ENCODE peak calls at places on chromosome 1, in eight cellular contexts. W is ovary; S is mucosa of descending colon; E is CD8-positive, alpha-beta memory T cell; L is A549; F is tibial nerve; M is mesendoderm; O is cardiac muscle cell. G is an unnamed sample.

GRCh38 chr1:241774017-241774416 is 74.0 kb upstream of the EXO1 start:
- DNase-seq in W (no peak), S (no peak), E (no peak), L (no peak), F (no peak), M (no peak), O (no peak), G (no peak)

GRCh38 chr1:208207388-208208131 is 36.6 kb downstream of the PLXNA2 start:
- DNase-seq in W (no peak), S (no peak), E (no peak), L (no peak), F (no peak), M (peak; percentile 69), O (no peak), G (no peak)

GRCh38 chr1:30447080-30447479 is 276.3 kb downstream of the MATN1 start:
- DNase-seq in W (no peak), S (no peak), E (no peak), L (no peak), F (no peak), M (no peak), O (no peak), G (no peak)

GRCh38 chr1:110859062-110859461 is 13.9 kb upstream of the CD53 start:
- DNase-seq in W (no peak), S (no peak), E (no peak), L (no peak), F (no peak), M (no peak), O (no peak), G (no peak)

GRCh38 chr1:9128161-9128519 is 762 bp downstream of the GPR157 start:
- DNase-seq in W (peak; percentile 51), S (peak; percentile 69), E (no peak), L (peak; percentile 21), F (no peak), M (no peak), O (peak; percentile 50), G (no peak)

GRCh38 chr1:41728403-41729202 is 190.1 kb downstream of the HIVEP3 start:
- DNase-seq in W (no peak), S (peak; percentile 65), E (peak; percentile 53), L (no peak), F (no peak), M (no peak), O (peak; percentile 11), G (peak; percentile 27)

GRCh38 chr1:9324246-9325096 is 31.8 kb downstream of the SPSB1 start:
- DNase-seq in W (no peak), S (no peak), E (no peak), L (no peak), F (no peak), M (no peak), O (no peak), G (no peak)

GRCh38 chr1:156228501-156228900 is 13.5 kb upstream of the BGLAP start:
- DNase-seq in W (no peak), S (peak; percentile 33), E (no peak), L (no peak), F (no peak), M (no peak), O (no peak), G (no peak)

GRCh38 chr1:34884961-34885360 is 25.4 kb upstream of the SMIM12 start:
- DNase-seq in W (no peak), S (no peak), E (no peak), L (peak; percentile 32), F (no peak), M (peak; percentile 67), O (no peak), G (no peak)

GRCh38 chr1:27611450-27611849 is 7.5 kb upstream of the AHDC1 start:
- DNase-seq in W (no peak), S (no peak), E (no peak), L (no peak), F (no peak), M (no peak), O (no peak), G (no peak)

GRCh38 chr1:27606708-27607238 is 2.8 kb upstream of the AHDC1 start:
- DNase-seq in W (no peak), S (no peak), E (no peak), L (no peak), F (no peak), M (peak; percentile 33), O (no peak), G (no peak)

GRCh38 chr1:27609618-27610240 is 5.8 kb upstream of the AHDC1 start:
- DNase-seq in W (no peak), S (no peak), E (no peak), L (no peak), F (no peak), M (no peak), O (no peak), G (no peak)

GRCh38 chr1:27607239-27607804 is 3.4 kb upstream of the AHDC1 start:
- DNase-seq in W (no peak), S (no peak), E (no peak), L (no peak), F (no peak), M (peak; percentile 92), O (no peak), G (no peak)

DNA sequence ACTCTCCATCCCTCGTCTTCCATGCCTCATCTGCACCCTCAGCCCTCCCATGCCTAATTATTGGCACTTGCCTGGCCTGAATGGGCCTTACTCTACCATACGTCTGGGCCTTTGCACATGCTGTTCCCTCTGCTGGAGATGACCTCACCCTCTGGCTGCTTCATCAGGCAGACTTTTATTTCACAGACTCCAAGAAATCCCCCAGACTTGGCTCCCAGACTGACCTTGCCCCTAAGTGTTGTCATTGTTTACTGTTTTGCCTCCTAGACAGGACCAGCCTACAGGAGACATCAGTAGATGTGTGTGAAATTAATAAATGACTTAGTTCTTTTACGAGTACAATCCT is 5.2 kb upstream of the AHDC1 start:
- DNase-seq in W (no peak), S (no peak), E (no peak), L (no peak), F (no peak), M (no peak), O (no peak), G (no peak)
- H3K4me1 ChIP-seq in W (no peaks in the 10 kb centered on the region), S (no peaks in the 10 kb centered on the region), E (peaks cover 64% of the 10 kb centered on the region), L (peaks cover 11% of the 10 kb centered on the region), F (peaks cover 28% of the 10 kb centered on the region), M (peaks cover 10% of the 10 kb centered on the region), O (peaks cover 12% of the 10 kb centered on the region), G (peaks cover 38% of the 10 kb centered on the region)

DNA sequence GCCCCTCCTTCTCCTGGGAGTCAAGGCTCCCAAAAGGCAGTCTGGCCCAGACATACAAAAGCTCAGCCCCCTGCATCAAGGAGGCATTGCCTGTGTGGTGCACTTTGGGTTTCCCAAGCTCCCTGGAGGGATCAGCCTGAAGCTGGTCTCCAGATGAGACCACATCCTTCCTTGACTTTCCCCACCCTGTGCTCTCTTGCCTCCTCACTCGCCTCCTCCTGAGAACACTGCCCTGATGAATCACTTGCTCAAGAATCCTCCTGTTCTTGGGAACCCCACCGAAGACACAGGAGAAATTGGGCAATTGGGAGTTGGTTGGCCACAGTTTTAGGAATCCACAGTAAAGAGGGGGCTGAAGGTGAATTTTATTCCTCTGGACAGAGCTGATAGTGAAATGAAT is 34.8 kb upstream of the LYST start:
- DNase-seq in W (no peak), S (no peak), E (no peak), L (no peak), F (no peak), M (no peak), O (no peak), G (no peak)
- H3K4me1 ChIP-seq in W (no peaks in the 10 kb centered on the region), S (no peaks in the 10 kb centered on the region), E (no peaks in the 10 kb centered on the region), L (peaks cover 31% of the 10 kb centered on the region), F (no peaks in the 10 kb centered on the region), M (peaks cover 6% of the 10 kb centered on the region), O (no peaks in the 10 kb centered on the region), G (no peaks in the 10 kb centered on the region)

DNA sequence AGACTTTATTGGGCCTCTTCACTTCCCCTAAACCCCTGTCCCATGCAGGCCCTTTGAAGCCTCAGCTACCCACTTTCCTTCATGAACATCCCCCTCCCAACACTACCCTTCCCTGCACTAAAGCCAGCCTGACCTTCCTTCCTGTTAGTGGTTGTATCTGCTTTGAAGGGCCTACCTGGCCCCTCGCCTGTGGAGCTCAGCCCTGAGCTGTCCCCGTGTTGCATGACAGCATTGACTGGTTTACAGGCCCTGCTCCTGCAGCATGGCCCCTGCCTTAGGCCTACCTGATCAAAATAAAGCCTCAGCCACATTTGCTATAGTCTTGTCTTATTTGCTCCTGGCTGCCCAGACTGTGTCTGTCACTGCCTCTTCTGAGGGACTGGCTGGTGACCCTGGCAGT is 5.5 kb downstream of the GSTM4 start:
- DNase-seq in W (no peak), S (no peak), E (no peak), L (no peak), F (no peak), M (no peak), O (no peak), G (no peak)
- H3K4me1 ChIP-seq in W (peaks cover 14% of the 10 kb centered on the region), S (peaks cover 4% of the 10 kb centered on the region), E (no peaks in the 10 kb centered on the region), L (peaks cover 4% of the 10 kb centered on the region), F (no peaks in the 10 kb centered on the region), M (no peaks in the 10 kb centered on the region), O (no peaks in the 10 kb centered on the region), G (no peaks in the 10 kb centered on the region)

GRCh38 chr1:112251766-112252506 is 144.1 kb upstream of the CTTNBP2NL start:
- DNase-seq in W (no peak), S (no peak), E (no peak), L (peak; percentile 46), F (no peak), M (no peak), O (no peak), G (no peak)
- H3K4me1 ChIP-seq in W (no peaks in the 10 kb centered on the region), S (no peaks in the 10 kb centered on the region), E (no peaks in the 10 kb centered on the region), L (peaks cover 11% of the 10 kb centered on the region), F (no peaks in the 10 kb centered on the region), M (no peaks in the 10 kb centered on the region), O (no peaks in the 10 kb centered on the region), G (no peaks in the 10 kb centered on the region)

DNA sequence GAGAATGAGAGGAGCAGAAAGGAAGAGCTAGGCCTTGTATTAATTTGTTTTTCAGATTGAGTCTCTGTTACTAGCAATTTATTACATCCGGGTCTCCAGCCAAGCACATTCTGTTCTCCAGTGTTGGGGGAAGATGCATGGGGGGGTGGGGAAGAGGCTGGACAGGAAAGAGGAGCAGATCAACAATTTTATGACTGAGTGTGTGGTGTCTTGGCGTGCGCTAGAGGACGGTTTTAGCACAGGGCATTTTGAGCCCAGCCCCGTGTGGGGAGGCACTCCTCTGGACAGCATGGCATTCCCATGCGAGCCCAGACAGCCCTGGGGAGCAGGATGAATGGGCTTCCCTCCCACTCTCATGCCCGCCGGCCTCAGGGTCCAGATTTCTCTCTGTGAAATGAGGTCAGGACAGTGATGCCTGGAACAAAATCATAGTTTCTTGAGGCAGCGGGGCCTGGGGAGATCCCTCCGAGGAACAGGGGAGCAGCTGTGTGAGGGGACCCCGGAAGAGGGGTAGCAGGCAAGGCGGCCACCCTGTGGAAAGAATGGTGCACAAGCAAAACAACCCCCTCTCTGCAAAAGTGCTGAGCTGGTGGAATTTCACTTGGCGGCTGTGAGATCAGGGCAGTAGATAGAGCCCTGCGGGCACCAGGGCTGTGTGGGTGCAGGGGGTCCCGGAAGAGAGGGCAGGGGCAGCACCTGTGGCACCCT is 16.3 kb downstream of the SOX13 start:
- DNase-seq in W (peak; percentile 76), S (no peak), E (no peak), L (no peak), F (peak; percentile 56), M (no peak), O (no peak), G (no peak)
- H3K4me1 ChIP-seq in W (peaks cover 22% of the 10 kb centered on the region), S (peaks cover 53% of the 10 kb centered on the region), E (no peaks in the 10 kb centered on the region), L (peaks cover 33% of the 10 kb centered on the region), F (peaks cover 70% of the 10 kb centered on the region), M (peaks cover 9% of the 10 kb centered on the region), O (peaks cover 10% of the 10 kb centered on the region), G (no peaks in the 10 kb centered on the region)

G was measured in effector memory CD4-positive, alpha-beta T cell.